ENCODE peak calls at places on chromosomes 7 and 10, in eight cellular contexts. W is COR-L47, A is brain microvascular endothelial cell, G is HCEC 1CT, M is hepatocyte, V is memory B cell, H is NCI-H774, D is hippocampal formation. X is an unnamed sample.

GRCh38 chr7:68444042-68444441 is 1154.2 kb upstream of the AUTS2 start:
- DNase-seq in M (no peak), A (no peak), D (no peak), G (no peak), V (no peak), H (no peak), W (no peak), X (no peak)

GRCh38 chr10:93091960-93092359 is 18.3 kb downstream of the CYP26A1 start:
- DNase-seq in A (no peak), G (no peak), M (no peak), W (no peak), D (no peak), H (no peak), V (no peak), X (no peak)

GRCh38 chr7:55474944-55475911 is 97.1 kb downstream of the VOPP1 start:
- DNase-seq in H (no peak), A (no peak), G (no peak), D (no peak), V (no peak), M (no peak), W (no peak), X (no peak)

GRCh38 chr7:135856356-135857144 is 107.9 kb upstream of the FAM180A start:
- DNase-seq in W (no peak), A (peak), V (no peak), G (peak), H (no peak), D (no peak), M (no peak), X (no peak)

GRCh38 chr10:30456262-30456661 is 22.3 kb downstream of the MAP3K8 start:
- DNase-seq in G (no peak), H (no peak), V (no peak), D (no peak), M (no peak), W (no peak), A (no peak), X (no peak)

GRCh38 chr10:120048358-120048757 is 155.8 kb downstream of the SEC23IP start:
- DNase-seq in A (no peak), D (no peak), H (no peak), W (no peak), G (no peak), V (no peak), M (no peak), X (no peak)

GRCh38 chr10:125102216-125102615 is 58.1 kb downstream of the CTBP2 start:
- DNase-seq in D (no peak), V (no peak), G (peak), A (peak), W (no peak), M (peak), H (no peak), X (no peak)

GRCh38 chr10:126409821-126410220 is 21.5 kb upstream of the ADAM12 start:
- DNase-seq in H (no peak), M (no peak), W (no peak), D (no peak), V (no peak), G (no peak), A (no peak), X (no peak)

GRCh38 chr7:116169060-116169459 is 41.3 kb upstream of the TES start:
- DNase-seq in D (no peak), W (no peak), A (no peak), V (no peak), M (peak), G (peak), H (no peak), X (no peak)

GRCh38 chr7:73865738-73866445 is 4.9 kb downstream of the TMEM270 start:
- DNase-seq in D (no peak), H (no peak), V (peak), W (peak), A (peak), G (peak), M (peak), X (no peak)

GRCh38 chr7:5063698-5064097 is 18.0 kb downstream of the RBAK start:
- DNase-seq in D (no peak), W (no peak), V (no peak), H (no peak), A (no peak), G (no peak), M (no peak), X (no peak)

GRCh38 chr10:92181575-92181974 is 109.3 kb downstream of the CPEB3 start:
- DNase-seq in H (no peak), W (no peak), V (peak), D (no peak), G (peak), A (peak), M (peak), X (no peak)

GRCh38 chr10:69703766-69704191 is 73.7 kb downstream of the FAM241B start:
- DNase-seq in M (no peak), G (peak), W (no peak), H (no peak), D (no peak), A (peak), V (no peak), X (no peak)

GRCh38 chr10:132059760-132060508 is 5.8 kb upstream of the JAKMIP3 start:
- DNase-seq in V (no peak), A (no peak), M (no peak), G (no peak), H (no peak), W (no peak), D (peak), X (no peak)

GRCh38 chr10:49176310-49177268 is 11.6 kb downstream of the TMEM273 start:
- DNase-seq in A (no peak), D (no peak), H (no peak), G (no peak), V (no peak), M (no peak), W (no peak), X (no peak)

GRCh38 chr10:58152698-58153263 is 114.9 kb downstream of the IPMK start:
- DNase-seq in H (peak), M (peak), W (peak), G (peak), V (peak), D (peak), A (peak), X (peak)

X was measured in stimulated activated naive B cell treated with anti-CD40 and anti-IgM and Interleukin-4, amounts not matched to agents 10 μg/mL and 1 μg/mL and 100 μg/mL, for 72 hours.